ENCODE peak calls at places on chromosomes 6 and 20, in eight cellular contexts. Y is WTC11; D is activated naive CD4-positive, alpha-beta T cell; W is fibroblast of mammary gland; F is PC-3; A is activated CD8-positive, alpha-beta memory T cell treated with anti-CD3 and anti-CD28 coated beads for 48 hours; Z is GM20000; U is naive thymus-derived CD8-positive, alpha-beta T cell. E is an unnamed sample.

GRCh38 chr6:144478487-144478886 is 193.4 kb downstream of the UTRN start:
- DNase-seq in Y (no peak), D (no peak), W (peak), F (no peak), A (no peak), Z (no peak), U (no peak), E (no peak)

GRCh38 chr6:144151010-144151727 is 852 bp downstream of the STX11 start:
- DNase-seq in Y (no peak), D (peak), W (no peak), F (peak), A (peak), Z (peak), U (peak), E (peak)

GRCh38 chr6:159134701-159135364 is 34.4 kb upstream of the FNDC1 start:
- DNase-seq in Y (peak), D (peak), W (peak), F (peak), A (peak), Z (peak), U (peak), E (peak)

GRCh38 chr6:119484598-119484997 is 135.0 kb upstream of the MAN1A1 start:
- DNase-seq in Y (no peak), D (no peak), W (peak), F (peak), A (no peak), Z (no peak), U (no peak), E (no peak)

GRCh38 chr6:30836957-30837356 is 47.4 kb upstream of the DDR1 start:
- DNase-seq in Y (no peak), D (no peak), W (no peak), F (no peak), A (no peak), Z (no peak), U (no peak), E (no peak)

GRCh38 chr6:139028242-139028657 is 295 bp upstream of the ABRACL start:
- DNase-seq in Y (no peak), D (no peak), W (peak), F (no peak), A (no peak), Z (no peak), U (no peak), E (no peak)

GRCh38 chr20:16004108-16004854 is 569.0 kb downstream of the KIF16B start:
- DNase-seq in Y (no peak), D (no peak), W (no peak), F (no peak), A (no peak), Z (no peak), U (no peak), E (no peak)

GRCh38 chr20:32448306-32449056 is 90.3 kb downstream of the ASXL1 start:
- DNase-seq in Y (peak), D (no peak), W (no peak), F (no peak), A (no peak), Z (no peak), U (no peak), E (no peak)